ENCODE peak calls at places on chromosomes 2 and 18, in nine cellular contexts. T, I, Q, G, V, L, U, X and N are unnamed samples.

GRCh38 chr2:727071-727470 is 49.9 kb upstream of the TMEM18 start:
- DNase-seq in T (no peak), V (no peak), G (no peak), X (no peak), I (no peak), Q (no peak), U (no peak), L (no peak), N (no peak)

GRCh38 chr2:109330056-109330455 is 201.1 kb downstream of the SH3RF3 start:
- DNase-seq in I (no peak), T (no peak), G (no peak), U (peak; percentile 67), Q (no peak), L (peak; percentile 74), V (peak; percentile 31), X (no peak), N (no peak)

GRCh38 chr2:97662895-97663625 is 784 bp downstream of the ACTR1B start:
- DNase-seq in T (peak; percentile 43), V (peak; percentile 90), X (peak; percentile 78), I (peak; percentile 14), L (peak; percentile 94), Q (peak; percentile 58), U (peak; percentile 78), G (peak; percentile 64), N (peak; percentile 88)

GRCh38 chr18:22346342-22346967 is 71.3 kb downstream of the CTAGE1 start:
- DNase-seq in V (peak; percentile 66), L (peak; percentile 70), U (peak; percentile 73), X (peak; percentile 76), Q (peak; percentile 62), T (peak; percentile 43), I (no peak), G (no peak), N (no peak)

GRCh38 chr18:2912357-2913299 is 65.8 kb downstream of the EMILIN2 start:
- DNase-seq in X (no peak), I (no peak), Q (no peak), T (no peak), V (no peak), U (no peak), L (no peak), G (no peak), N (peak; percentile 81)

GRCh38 chr2:63856302-63856600 is 14.6 kb downstream of the UGP2 start:
- DNase-seq in T (no peak), V (no peak), L (no peak), I (no peak), Q (no peak), U (no peak), G (no peak), X (no peak), N (no peak)

GRCh38 chr2:56682397-56682760 is 498.6 kb downstream of the CCDC85A start:
- DNase-seq in U (peak; percentile 17), I (no peak), V (no peak), X (no peak), Q (no peak), T (no peak), G (no peak), L (no peak), N (no peak)

GRCh38 chr2:74537140-74537539 is 7.4 kb downstream of the HTRA2 start:
- DNase-seq in I (no peak), X (no peak), G (no peak), T (no peak), V (peak; percentile 19), L (peak; percentile 53), U (no peak), Q (no peak), N (no peak)

GRCh38 chr2:42901076-42901645 is 108.8 kb upstream of the HAAO start:
- DNase-seq in Q (no peak), G (no peak), U (peak; percentile 49), X (no peak), I (no peak), V (peak; percentile 44), T (peak; percentile 20), L (peak; percentile 79), N (no peak)

GRCh38 chr18:78406743-78407455 is 572.7 kb upstream of the SALL3 start:
- DNase-seq in L (no peak), Q (no peak), X (peak; percentile 86), U (no peak), G (no peak), T (no peak), V (no peak), I (no peak), N (no peak)

GRCh38 chr2:230902180-230902899 is 22.7 kb downstream of the GPR55 start:
- DNase-seq in X (peak; percentile 43), I (peak; percentile 58), Q (peak; percentile 50), T (peak; percentile 42), G (peak; percentile 75), V (peak; percentile 55), L (peak; percentile 81), U (peak; percentile 62), N (peak; percentile 82)

GRCh38 chr18:37541517-37541916 is 24.1 kb downstream of the CELF4 start:
- DNase-seq in V (no peak), X (no peak), L (no peak), Q (no peak), U (no peak), T (no peak), G (no peak), I (no peak), N (no peak)

GRCh38 chr18:52348209-52348608 is 8.2 kb downstream of the DCC start:
- DNase-seq in X (no peak), T (no peak), U (no peak), Q (peak; percentile 37), I (no peak), G (peak; percentile 42), L (no peak), V (no peak), N (no peak)

GRCh38 chr2:133266075-133266925 is 302.0 kb downstream of the NCKAP5 start:
- DNase-seq in Q (peak; percentile 15), L (peak; percentile 28), G (peak; percentile 64), T (no peak), I (peak; percentile 20), X (peak; percentile 27), V (no peak), U (peak; percentile 19), N (no peak)

GRCh38 chr18:35497006-35497333 is 790 bp downstream of the INO80C start:
- DNase-seq in X (no peak), L (peak; percentile 64), I (peak; percentile 17), V (no peak), T (no peak), Q (no peak), U (peak; percentile 66), G (no peak), N (peak; percentile 10)

GRCh38 chr2:187506416-187506815 is 47.8 kb downstream of the TFPI start:
- DNase-seq in I (no peak), U (no peak), L (no peak), T (no peak), G (no peak), Q (no peak), X (no peak), V (no peak), N (no peak)

DNA sequence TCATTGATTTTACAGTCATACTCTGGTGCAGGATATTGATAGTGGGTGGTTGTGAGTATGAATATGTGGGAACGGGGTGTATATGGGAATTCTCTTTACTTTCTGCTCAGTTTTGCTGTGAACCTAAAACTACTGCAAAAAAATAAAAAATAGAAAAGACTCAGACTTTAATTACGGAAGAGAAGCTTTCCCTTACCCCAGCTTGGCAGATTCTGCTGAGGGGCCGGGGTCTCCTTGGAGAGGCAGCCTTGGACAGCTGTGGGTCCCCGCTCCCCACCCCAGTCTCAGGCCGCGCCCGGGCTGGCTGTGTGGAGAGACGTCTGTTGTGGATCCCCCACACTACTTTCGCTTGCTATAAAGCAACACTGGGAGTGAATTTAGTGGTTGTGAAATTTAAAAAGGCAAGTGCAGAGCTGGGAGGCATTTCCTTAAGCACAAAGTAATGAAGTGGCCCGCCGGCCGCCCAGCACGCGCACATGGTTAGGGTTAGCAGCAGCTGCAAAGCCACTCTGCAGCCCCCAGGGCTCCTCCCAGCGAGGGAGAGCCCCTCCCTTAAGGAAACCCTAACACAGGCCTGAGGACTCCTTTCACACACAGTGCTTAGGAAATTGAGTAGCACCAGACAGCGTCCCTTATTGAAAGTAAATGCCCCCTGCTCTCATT is 102.4 kb downstream of the DDX1 start:
- DNase-seq in Q (no peak), T (no peak), I (no peak), U (no peak), L (no peak), X (no peak), G (no peak), V (no peak), N (no peak)
- TF ChIP-seq CTCF in Q (no peak), T (no peak), I (no peak), U (no peak), L (no peak), X (no peak), G (no peak), V (no peak), N (no peak)

DNA sequence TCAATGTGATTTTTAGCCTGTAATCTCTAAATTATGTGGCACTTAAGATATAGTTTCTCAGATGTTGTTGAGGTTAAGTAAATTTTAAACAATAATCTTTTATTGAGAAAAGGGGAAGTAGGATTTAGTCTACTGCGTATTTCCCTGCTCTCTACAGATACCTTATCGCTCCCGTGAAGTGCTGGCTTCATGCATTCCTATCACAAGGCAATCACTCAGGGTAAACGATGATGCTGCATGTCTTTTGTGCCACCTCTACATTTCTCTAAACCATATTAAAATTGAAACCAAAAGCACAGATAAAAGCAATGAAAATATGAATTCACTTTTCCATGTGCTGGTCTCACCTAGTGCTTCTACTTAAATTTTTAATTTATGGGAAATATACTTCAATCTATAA is 14.4 kb upstream of the RPE start:
- DNase-seq in L (no peak), G (no peak), V (no peak), T (no peak), U (no peak), X (no peak), Q (no peak), I (no peak), N (no peak)
- TF ChIP-seq CTCF in L (no peak), G (no peak), V (no peak), T (no peak), U (no peak), X (no peak), Q (no peak), I (no peak), N (no peak)

DNA sequence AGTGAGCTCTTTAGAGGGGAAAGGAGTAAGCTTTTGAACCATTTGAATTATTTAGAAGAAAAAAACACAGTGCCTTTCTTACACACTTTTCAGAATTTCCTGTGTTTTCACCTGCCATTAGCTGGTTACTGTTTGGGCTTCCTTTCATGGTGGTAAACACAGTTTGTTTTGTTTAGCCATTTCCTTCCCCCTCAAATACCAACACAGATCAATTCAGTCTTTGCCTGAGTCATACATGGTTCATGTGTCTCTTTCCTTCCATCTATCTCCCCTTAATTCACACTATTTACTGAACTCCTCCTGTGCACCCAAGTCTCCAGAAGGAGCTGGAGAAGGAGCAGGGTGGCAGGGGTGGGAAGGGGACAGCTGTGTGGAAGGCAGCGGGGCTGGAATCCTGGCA is 45.0 kb downstream of the TCF7L1 start:
- DNase-seq in Q (no peak), V (no peak), G (no peak), L (no peak), T (no peak), I (no peak), X (no peak), U (no peak), N (no peak)
- TF ChIP-seq CTCF in Q (no peak), V (no peak), G (no peak), L (no peak), T (no peak), I (no peak), X (no peak), U (no peak), N (no peak)

DNA sequence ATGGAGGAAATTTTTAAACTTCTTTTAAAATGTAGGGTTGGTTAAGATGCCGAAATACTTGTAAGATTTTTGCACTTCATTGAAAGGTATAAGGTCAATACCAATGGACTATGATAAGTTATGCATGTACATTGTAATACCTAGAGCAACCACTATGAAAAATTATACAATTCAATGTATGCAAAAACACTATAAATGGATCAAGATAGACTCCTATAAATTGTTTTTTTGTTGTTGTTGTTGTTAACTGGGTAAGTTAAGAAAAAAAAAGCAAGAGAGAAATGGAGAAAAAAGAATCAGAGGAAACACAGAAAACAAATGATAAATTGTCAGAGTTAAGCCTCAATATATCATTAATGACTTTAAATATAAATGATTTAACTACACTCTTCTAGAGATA is 421.2 kb downstream of the TMEM182 start:
- DNase-seq in T (no peak), L (no peak), G (no peak), U (no peak), Q (no peak), V (no peak), I (no peak), X (no peak), N (no peak)
- TF ChIP-seq CTCF in T (no peak), L (no peak), G (no peak), U (no peak), Q (no peak), V (peak; percentile 59), I (no peak), X (no peak), N (no peak)